ENCODE peak calls at places on chromosome 9, in six cellular contexts. One of them, this sample, is unnamed.

GRCh38 chr9:76877961-76878360 is 28.0 kb downstream of the PRUNE2 start:
- DNase-seq in colonic mucosa: no peak
- DNase-seq in tibial artery: no peak
- DNase-seq in HCT116: no peak
- DNase-seq in tibial nerve: no peak
- DNase-seq in K562: no peak
- DNase-seq in this sample: no peak

GRCh38 chr9:120212853-120213200 is 367.1 kb downstream of the CDK5RAP2 start:
- DNase-seq in colonic mucosa: no peak
- DNase-seq in tibial artery: no peak
- DNase-seq in HCT116: no peak
- DNase-seq in tibial nerve: no peak
- DNase-seq in K562: no peak
- DNase-seq in this sample: no peak

GRCh38 chr9:136848393-136849037 is 694 bp upstream of the PHPT1 start:
- DNase-seq in colonic mucosa: peak
- DNase-seq in tibial artery: peak
- DNase-seq in HCT116: no peak
- DNase-seq in tibial nerve: no peak
- DNase-seq in K562: peak
- DNase-seq in this sample: peak

GRCh38 chr9:117325110-117325788 is 89.6 kb downstream of the ASTN2 start:
- DNase-seq in colonic mucosa: no peak
- DNase-seq in tibial artery: no peak
- DNase-seq in HCT116: no peak
- DNase-seq in tibial nerve: no peak
- DNase-seq in K562: no peak
- DNase-seq in this sample: no peak

GRCh38 chr9:112351184-112351583 is 17.8 kb upstream of the PTBP3 start:
- DNase-seq in colonic mucosa: no peak
- DNase-seq in tibial artery: no peak
- DNase-seq in HCT116: no peak
- DNase-seq in tibial nerve: no peak
- DNase-seq in K562: no peak
- DNase-seq in this sample: no peak

GRCh38 chr9:18822850-18823249 is 210.2 kb downstream of the SAXO1 start:
- DNase-seq in colonic mucosa: peak
- DNase-seq in tibial artery: no peak
- DNase-seq in HCT116: no peak
- DNase-seq in tibial nerve: no peak
- DNase-seq in K562: no peak
- DNase-seq in this sample: no peak

GRCh38 chr9:105447814-105448812 is at the start of gene FSD1L:
- DNase-seq in colonic mucosa: peak
- DNase-seq in tibial artery: peak
- DNase-seq in HCT116: peak
- DNase-seq in tibial nerve: peak
- DNase-seq in K562: peak
- DNase-seq in this sample: peak

GRCh38 chr9:97703437-97704326 is 6.5 kb upstream of the XPA start:
- DNase-seq in colonic mucosa: no peak
- DNase-seq in tibial artery: no peak
- DNase-seq in HCT116: peak
- DNase-seq in tibial nerve: no peak
- DNase-seq in K562: peak
- DNase-seq in this sample: peak

GRCh38 chr9:114722363-114722695 is 40.3 kb upstream of the TEX48 start:
- DNase-seq in colonic mucosa: no peak
- DNase-seq in tibial artery: no peak
- DNase-seq in HCT116: no peak
- DNase-seq in tibial nerve: no peak
- DNase-seq in K562: no peak
- DNase-seq in this sample: no peak

GRCh38 chr9:127832248-127832647 is 22.2 kb downstream of the ENG start:
- DNase-seq in colonic mucosa: no peak
- DNase-seq in tibial artery: peak
- DNase-seq in HCT116: no peak
- DNase-seq in tibial nerve: no peak
- DNase-seq in K562: no peak
- DNase-seq in this sample: no peak

GRCh38 chr9:5626727-5627634 is 1.9 kb upstream of the RIC1 start:
- DNase-seq in colonic mucosa: peak
- DNase-seq in tibial artery: peak
- DNase-seq in HCT116: no peak
- DNase-seq in tibial nerve: peak
- DNase-seq in K562: peak
- DNase-seq in this sample: peak
- H3K4me3 ChIP-seq in colonic mucosa: peak
- H3K4me3 ChIP-seq in tibial artery: peak
- H3K4me3 ChIP-seq in HCT116: peak
- H3K4me3 ChIP-seq in tibial nerve: no peak
- H3K4me3 ChIP-seq in K562: peak
- H3K4me3 ChIP-seq in this sample: peak

GRCh38 chr9:100489836-100490235 is 16.9 kb downstream of the TMEFF1 start:
- DNase-seq in colonic mucosa: no peak
- DNase-seq in tibial artery: no peak
- DNase-seq in HCT116: no peak
- DNase-seq in tibial nerve: no peak
- DNase-seq in K562: no peak
- DNase-seq in this sample: no peak

GRCh38 chr9:100488171-100488570 is 15.2 kb downstream of the TMEFF1 start:
- DNase-seq in colonic mucosa: no peak
- DNase-seq in tibial artery: no peak
- DNase-seq in HCT116: no peak
- DNase-seq in tibial nerve: no peak
- DNase-seq in K562: no peak
- DNase-seq in this sample: no peak

GRCh38 chr9:100498592-100498991 is 25.6 kb downstream of the TMEFF1 start:
- DNase-seq in colonic mucosa: no peak
- DNase-seq in tibial artery: no peak
- DNase-seq in HCT116: no peak
- DNase-seq in tibial nerve: no peak
- DNase-seq in K562: no peak
- DNase-seq in this sample: peak

GRCh38 chr9:100492952-100493351 is 20.0 kb downstream of the TMEFF1 start:
- DNase-seq in colonic mucosa: no peak
- DNase-seq in tibial artery: no peak
- DNase-seq in HCT116: no peak
- DNase-seq in tibial nerve: no peak
- DNase-seq in K562: no peak
- DNase-seq in this sample: peak
- TF ChIP-seq CTCF in colonic mucosa: no peak
- TF ChIP-seq CTCF in tibial artery: no peak
- TF ChIP-seq CTCF in HCT116: no peak
- TF ChIP-seq CTCF in tibial nerve: no peak
- TF ChIP-seq CTCF in K562: no peak
- TF ChIP-seq CTCF in this sample: peak

DNA sequence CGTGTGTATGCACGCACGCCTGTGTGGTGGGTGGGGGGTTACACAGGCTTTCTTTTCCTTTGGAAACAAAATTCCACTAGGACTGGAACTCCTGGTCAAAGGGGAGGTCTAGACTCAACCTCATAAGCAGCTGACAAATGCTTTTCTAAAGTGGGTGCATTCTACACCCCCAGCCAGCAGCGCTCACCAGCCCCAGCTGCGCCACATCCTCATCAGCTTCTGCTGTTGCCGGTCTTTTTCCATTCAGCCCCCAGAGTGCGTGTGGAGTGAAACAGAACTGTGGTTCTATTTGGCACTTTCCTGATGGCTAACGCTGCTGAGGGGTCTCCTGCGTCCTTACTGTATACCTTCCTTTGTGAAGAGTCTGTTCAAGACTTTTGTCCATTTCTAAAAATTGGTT is 77.6 kb upstream of the SARDH start:
- DNase-seq in colonic mucosa: no peak
- DNase-seq in tibial artery: no peak
- DNase-seq in HCT116: no peak
- DNase-seq in tibial nerve: no peak
- DNase-seq in K562: no peak
- DNase-seq in this sample: no peak
- H3K4me3 ChIP-seq in colonic mucosa: no peak
- H3K4me3 ChIP-seq in tibial artery: no peak
- H3K4me3 ChIP-seq in HCT116: no peak
- H3K4me3 ChIP-seq in tibial nerve: no peak
- H3K4me3 ChIP-seq in K562: no peak
- H3K4me3 ChIP-seq in this sample: no peak

DNA sequence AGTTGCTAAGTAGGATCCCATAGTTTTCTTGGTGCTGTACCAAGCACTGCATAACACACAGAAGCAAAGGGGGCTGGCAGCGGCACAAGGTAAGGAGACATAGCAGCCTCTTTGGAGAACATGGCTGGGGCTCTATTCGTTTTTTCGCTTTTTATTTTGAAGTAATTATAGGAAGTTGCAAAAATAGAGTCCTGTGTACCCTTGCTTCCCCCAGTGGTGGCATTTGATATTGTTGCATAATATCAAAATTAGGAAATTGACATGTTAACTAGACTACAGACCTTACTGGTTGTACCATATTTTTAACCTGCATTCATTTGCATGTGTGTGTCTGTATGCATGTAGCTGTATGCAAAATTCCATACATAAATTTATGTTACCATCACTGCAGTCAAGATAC is 6.6 kb upstream of the UBQLN1 start:
- DNase-seq in colonic mucosa: no peak
- DNase-seq in tibial artery: no peak
- DNase-seq in HCT116: no peak
- DNase-seq in tibial nerve: no peak
- DNase-seq in K562: no peak
- DNase-seq in this sample: peak
- TF ChIP-seq CTCF in colonic mucosa: no peak
- TF ChIP-seq CTCF in tibial artery: peak
- TF ChIP-seq CTCF in HCT116: peak
- TF ChIP-seq CTCF in tibial nerve: no peak
- TF ChIP-seq CTCF in K562: peak
- TF ChIP-seq CTCF in this sample: peak

DNA sequence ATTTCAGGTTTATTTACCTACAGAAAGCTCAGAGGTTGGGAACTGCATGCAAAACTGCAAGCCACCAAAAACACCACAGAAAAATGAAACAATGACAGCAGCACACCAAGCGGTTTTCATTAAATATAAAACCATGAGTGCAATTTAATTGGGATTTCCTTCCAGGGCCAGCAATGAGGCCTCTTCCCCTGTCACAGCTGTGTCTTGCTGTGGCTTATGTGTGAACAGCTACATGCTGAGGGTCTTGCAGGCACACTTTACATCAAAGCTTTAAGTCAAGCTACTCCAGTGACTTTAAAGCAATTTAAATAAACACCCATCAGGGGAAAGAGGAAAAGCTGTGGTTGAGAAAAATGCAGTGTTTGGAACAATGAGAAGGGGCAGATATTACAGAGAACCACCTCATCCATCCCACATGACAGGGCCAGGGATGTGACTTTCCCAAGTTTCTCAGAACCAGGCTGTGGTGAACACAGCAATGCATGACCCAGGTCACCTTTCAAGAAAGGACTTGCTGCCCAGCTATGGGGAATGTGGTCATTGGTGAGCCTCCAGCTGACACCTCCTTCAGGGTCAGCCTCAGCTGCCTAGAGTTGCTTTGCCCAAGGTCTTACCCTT is 115.8 kb upstream of the LPAR1 start:
- DNase-seq in colonic mucosa: no peak
- DNase-seq in tibial artery: no peak
- DNase-seq in HCT116: no peak
- DNase-seq in tibial nerve: no peak
- DNase-seq in K562: no peak
- DNase-seq in this sample: peak
- H3K4me3 ChIP-seq in colonic mucosa: no peak
- H3K4me3 ChIP-seq in tibial artery: no peak
- H3K4me3 ChIP-seq in HCT116: no peak
- H3K4me3 ChIP-seq in tibial nerve: no peak
- H3K4me3 ChIP-seq in K562: no peak
- H3K4me3 ChIP-seq in this sample: no peak

GRCh38 chr9:73132034-73132776 is 19.5 kb upstream of the ANXA1 start:
- DNase-seq in colonic mucosa: peak
- DNase-seq in tibial artery: peak
- DNase-seq in HCT116: no peak
- DNase-seq in tibial nerve: peak
- DNase-seq in K562: peak
- DNase-seq in this sample: peak
- TF ChIP-seq CTCF in colonic mucosa: no peak
- TF ChIP-seq CTCF in tibial artery: no peak
- TF ChIP-seq CTCF in HCT116: no peak
- TF ChIP-seq CTCF in tibial nerve: no peak
- TF ChIP-seq CTCF in K562: no peak
- TF ChIP-seq CTCF in this sample: no peak

GRCh38 chr9:6787793-6788174 is 30.0 kb downstream of the KDM4C start:
- DNase-seq in colonic mucosa: no peak
- DNase-seq in tibial artery: no peak
- DNase-seq in HCT116: no peak
- DNase-seq in tibial nerve: no peak
- DNase-seq in K562: no peak
- DNase-seq in this sample: no peak
- H3K4me3 ChIP-seq in colonic mucosa: no peak
- H3K4me3 ChIP-seq in tibial artery: no peak
- H3K4me3 ChIP-seq in HCT116: peak
- H3K4me3 ChIP-seq in tibial nerve: no peak
- H3K4me3 ChIP-seq in K562: no peak
- H3K4me3 ChIP-seq in this sample: no peak

DNA sequence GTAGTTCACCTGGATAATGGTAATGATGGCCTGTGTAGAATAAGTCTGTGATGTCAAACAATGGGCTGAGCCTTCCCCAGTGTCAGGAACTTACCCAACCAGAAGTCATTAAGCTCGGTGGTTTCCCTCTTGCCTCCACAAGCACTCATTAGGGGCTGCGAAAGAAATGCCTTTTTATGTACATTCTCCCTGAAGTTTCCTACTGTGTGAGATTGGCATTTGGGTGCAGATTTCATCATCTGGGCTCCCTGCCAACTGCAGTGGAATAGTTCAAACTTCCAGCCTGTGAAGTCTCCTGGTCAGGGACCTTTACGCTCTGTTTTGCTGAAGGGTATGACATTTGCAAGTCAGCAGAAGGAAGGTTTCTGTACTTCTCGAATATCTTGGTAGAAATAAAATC is 41.6 kb upstream of the TMEM215 start:
- DNase-seq in colonic mucosa: no peak
- DNase-seq in tibial artery: no peak
- DNase-seq in HCT116: no peak
- DNase-seq in tibial nerve: no peak
- DNase-seq in K562: no peak
- DNase-seq in this sample: peak
- TF ChIP-seq CTCF in colonic mucosa: no peak
- TF ChIP-seq CTCF in tibial artery: no peak
- TF ChIP-seq CTCF in HCT116: no peak
- TF ChIP-seq CTCF in tibial nerve: no peak
- TF ChIP-seq CTCF in K562: no peak
- TF ChIP-seq CTCF in this sample: no peak

DNA sequence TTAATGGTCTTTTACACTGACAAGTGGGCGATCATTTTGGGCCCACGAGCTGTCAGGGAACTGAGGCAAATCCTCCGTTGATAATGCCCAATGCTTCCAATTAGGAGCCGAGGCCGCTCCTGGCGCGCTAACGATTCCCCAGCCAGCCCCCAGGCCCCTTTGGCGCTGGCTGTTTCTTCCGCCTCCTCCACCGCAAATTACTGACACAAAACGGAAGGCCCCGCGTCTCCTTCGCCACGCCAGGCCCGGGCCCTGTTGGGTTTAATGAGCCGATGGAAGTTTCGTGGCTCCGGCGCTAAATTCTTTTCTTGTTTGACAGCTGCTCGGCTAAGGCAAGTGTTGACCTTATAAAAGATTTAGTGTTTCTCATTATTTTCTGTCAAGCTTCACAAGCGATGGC is 25.7 kb upstream of the BARHL1 start:
- DNase-seq in colonic mucosa: no peak
- DNase-seq in tibial artery: no peak
- DNase-seq in HCT116: no peak
- DNase-seq in tibial nerve: no peak
- DNase-seq in K562: no peak
- DNase-seq in this sample: no peak
- H3K4me3 ChIP-seq in colonic mucosa: no peak
- H3K4me3 ChIP-seq in tibial artery: no peak
- H3K4me3 ChIP-seq in HCT116: no peak
- H3K4me3 ChIP-seq in tibial nerve: no peak
- H3K4me3 ChIP-seq in K562: no peak
- H3K4me3 ChIP-seq in this sample: no peak